ENCODE peak calls at places on chromosomes 6 and 20, in nine cellular contexts. One of them, this sample, is unnamed.

GRCh38 chr20:56411759-56412472 is at the start of gene CASS4:
- DNase-seq in occipital lobe: no peak
- DNase-seq in activated B cell treated with CpG ODN at 0.5 μM for 24 hours: no peak
- DNase-seq in activated CD4-positive, alpha-beta T cell treated with anti-CD3 and anti-CD28 coated beads, Interleukin-2, amount 50 U/mL, for 4 hours: no peak
- DNase-seq in NB4: peak
- DNase-seq in brain microvascular endothelial cell: peak
- DNase-seq in EL: no peak
- DNase-seq in LHCN-M2: no peak
- DNase-seq in stimulated activated CD4-positive, alpha-beta T cell treated with anti-CD3 and anti-CD28 coated beads, Interleukin-1b, Interleukin-23, amount 100 ng/mL, for 1 hour: no peak
- DNase-seq in this sample: no peak

GRCh38 chr6:142888461-142888860 is 56.5 kb downstream of the HIVEP2 start:
- DNase-seq in occipital lobe: no peak
- DNase-seq in activated B cell treated with CpG ODN at 0.5 μM for 24 hours: no peak
- DNase-seq in activated CD4-positive, alpha-beta T cell treated with anti-CD3 and anti-CD28 coated beads, Interleukin-2, amount 50 U/mL, for 4 hours: no peak
- DNase-seq in NB4: no peak
- DNase-seq in brain microvascular endothelial cell: no peak
- DNase-seq in EL: no peak
- DNase-seq in LHCN-M2: no peak
- DNase-seq in stimulated activated CD4-positive, alpha-beta T cell treated with anti-CD3 and anti-CD28 coated beads, Interleukin-1b, Interleukin-23, amount 100 ng/mL, for 1 hour: no peak
- DNase-seq in this sample: no peak

GRCh38 chr20:49867453-49868215 is 47.7 kb downstream of the SPATA2 start:
- DNase-seq in occipital lobe: no peak
- DNase-seq in activated B cell treated with CpG ODN at 0.5 μM for 24 hours: no peak
- DNase-seq in activated CD4-positive, alpha-beta T cell treated with anti-CD3 and anti-CD28 coated beads, Interleukin-2, amount 50 U/mL, for 4 hours: no peak
- DNase-seq in NB4: peak
- DNase-seq in brain microvascular endothelial cell: no peak
- DNase-seq in EL: no peak
- DNase-seq in LHCN-M2: no peak
- DNase-seq in stimulated activated CD4-positive, alpha-beta T cell treated with anti-CD3 and anti-CD28 coated beads, Interleukin-1b, Interleukin-23, amount 100 ng/mL, for 1 hour: no peak
- DNase-seq in this sample: no peak

GRCh38 chr6:34618430-34619182 is 62.5 kb upstream of the SPDEF start:
- DNase-seq in occipital lobe: no peak
- DNase-seq in activated B cell treated with CpG ODN at 0.5 μM for 24 hours: no peak
- DNase-seq in activated CD4-positive, alpha-beta T cell treated with anti-CD3 and anti-CD28 coated beads, Interleukin-2, amount 50 U/mL, for 4 hours: no peak
- DNase-seq in NB4: no peak
- DNase-seq in brain microvascular endothelial cell: no peak
- DNase-seq in EL: no peak
- DNase-seq in LHCN-M2: no peak
- DNase-seq in stimulated activated CD4-positive, alpha-beta T cell treated with anti-CD3 and anti-CD28 coated beads, Interleukin-1b, Interleukin-23, amount 100 ng/mL, for 1 hour: no peak
- DNase-seq in this sample: no peak

GRCh38 chr6:136526196-136526930 is 23.9 kb downstream of the MAP7 start:
- DNase-seq in occipital lobe: peak
- DNase-seq in activated B cell treated with CpG ODN at 0.5 μM for 24 hours: no peak
- DNase-seq in activated CD4-positive, alpha-beta T cell treated with anti-CD3 and anti-CD28 coated beads, Interleukin-2, amount 50 U/mL, for 4 hours: peak
- DNase-seq in NB4: peak
- DNase-seq in brain microvascular endothelial cell: peak
- DNase-seq in EL: peak
- DNase-seq in LHCN-M2: peak
- DNase-seq in stimulated activated CD4-positive, alpha-beta T cell treated with anti-CD3 and anti-CD28 coated beads, Interleukin-1b, Interleukin-23, amount 100 ng/mL, for 1 hour: no peak
- DNase-seq in this sample: no peak

GRCh38 chr6:155100087-155100486 is 105.0 kb downstream of the TIAM2 start:
- DNase-seq in occipital lobe: no peak
- DNase-seq in activated B cell treated with CpG ODN at 0.5 μM for 24 hours: no peak
- DNase-seq in activated CD4-positive, alpha-beta T cell treated with anti-CD3 and anti-CD28 coated beads, Interleukin-2, amount 50 U/mL, for 4 hours: no peak
- DNase-seq in NB4: no peak
- DNase-seq in brain microvascular endothelial cell: no peak
- DNase-seq in EL: no peak
- DNase-seq in LHCN-M2: peak
- DNase-seq in stimulated activated CD4-positive, alpha-beta T cell treated with anti-CD3 and anti-CD28 coated beads, Interleukin-1b, Interleukin-23, amount 100 ng/mL, for 1 hour: no peak
- DNase-seq in this sample: no peak

GRCh38 chr20:3621111-3621510 is 42.1 kb downstream of the GFRA4 start:
- DNase-seq in occipital lobe: no peak
- DNase-seq in activated B cell treated with CpG ODN at 0.5 μM for 24 hours: no peak
- DNase-seq in activated CD4-positive, alpha-beta T cell treated with anti-CD3 and anti-CD28 coated beads, Interleukin-2, amount 50 U/mL, for 4 hours: no peak
- DNase-seq in NB4: no peak
- DNase-seq in brain microvascular endothelial cell: no peak
- DNase-seq in EL: no peak
- DNase-seq in LHCN-M2: no peak
- DNase-seq in stimulated activated CD4-positive, alpha-beta T cell treated with anti-CD3 and anti-CD28 coated beads, Interleukin-1b, Interleukin-23, amount 100 ng/mL, for 1 hour: no peak
- DNase-seq in this sample: no peak

GRCh38 chr6:72653032-72653431 is 31.2 kb downstream of the KCNQ5 start:
- DNase-seq in occipital lobe: no peak
- DNase-seq in activated B cell treated with CpG ODN at 0.5 μM for 24 hours: no peak
- DNase-seq in activated CD4-positive, alpha-beta T cell treated with anti-CD3 and anti-CD28 coated beads, Interleukin-2, amount 50 U/mL, for 4 hours: no peak
- DNase-seq in NB4: no peak
- DNase-seq in brain microvascular endothelial cell: no peak
- DNase-seq in EL: no peak
- DNase-seq in LHCN-M2: no peak
- DNase-seq in stimulated activated CD4-positive, alpha-beta T cell treated with anti-CD3 and anti-CD28 coated beads, Interleukin-1b, Interleukin-23, amount 100 ng/mL, for 1 hour: no peak
- DNase-seq in this sample: no peak

GRCh38 chr6:117976030-117976651 is 69.1 kb downstream of the SLC35F1 start:
- DNase-seq in occipital lobe: no peak
- DNase-seq in activated B cell treated with CpG ODN at 0.5 μM for 24 hours: no peak
- DNase-seq in activated CD4-positive, alpha-beta T cell treated with anti-CD3 and anti-CD28 coated beads, Interleukin-2, amount 50 U/mL, for 4 hours: no peak
- DNase-seq in NB4: peak
- DNase-seq in brain microvascular endothelial cell: peak
- DNase-seq in EL: peak
- DNase-seq in LHCN-M2: peak
- DNase-seq in stimulated activated CD4-positive, alpha-beta T cell treated with anti-CD3 and anti-CD28 coated beads, Interleukin-1b, Interleukin-23, amount 100 ng/mL, for 1 hour: no peak
- DNase-seq in this sample: no peak

GRCh38 chr20:43438578-43439316 is 18.9 kb upstream of the SRSF6 start:
- DNase-seq in occipital lobe: no peak
- DNase-seq in activated B cell treated with CpG ODN at 0.5 μM for 24 hours: no peak
- DNase-seq in activated CD4-positive, alpha-beta T cell treated with anti-CD3 and anti-CD28 coated beads, Interleukin-2, amount 50 U/mL, for 4 hours: no peak
- DNase-seq in NB4: no peak
- DNase-seq in brain microvascular endothelial cell: no peak
- DNase-seq in EL: no peak
- DNase-seq in LHCN-M2: no peak
- DNase-seq in stimulated activated CD4-positive, alpha-beta T cell treated with anti-CD3 and anti-CD28 coated beads, Interleukin-1b, Interleukin-23, amount 100 ng/mL, for 1 hour: no peak
- DNase-seq in this sample: no peak

GRCh38 chr6:142372348-142372747 is 70.5 kb downstream of the ADGRG6 start:
- DNase-seq in occipital lobe: no peak
- DNase-seq in activated B cell treated with CpG ODN at 0.5 μM for 24 hours: no peak
- DNase-seq in activated CD4-positive, alpha-beta T cell treated with anti-CD3 and anti-CD28 coated beads, Interleukin-2, amount 50 U/mL, for 4 hours: no peak
- DNase-seq in NB4: no peak
- DNase-seq in brain microvascular endothelial cell: peak
- DNase-seq in EL: peak
- DNase-seq in LHCN-M2: peak
- DNase-seq in stimulated activated CD4-positive, alpha-beta T cell treated with anti-CD3 and anti-CD28 coated beads, Interleukin-1b, Interleukin-23, amount 100 ng/mL, for 1 hour: no peak
- DNase-seq in this sample: no peak

GRCh38 chr6:150266963-150267685 is 101.7 kb upstream of the IYD start:
- DNase-seq in occipital lobe: no peak
- DNase-seq in activated B cell treated with CpG ODN at 0.5 μM for 24 hours: no peak
- DNase-seq in activated CD4-positive, alpha-beta T cell treated with anti-CD3 and anti-CD28 coated beads, Interleukin-2, amount 50 U/mL, for 4 hours: no peak
- DNase-seq in NB4: no peak
- DNase-seq in brain microvascular endothelial cell: peak
- DNase-seq in EL: peak
- DNase-seq in LHCN-M2: no peak
- DNase-seq in stimulated activated CD4-positive, alpha-beta T cell treated with anti-CD3 and anti-CD28 coated beads, Interleukin-1b, Interleukin-23, amount 100 ng/mL, for 1 hour: no peak
- DNase-seq in this sample: no peak

GRCh38 chr6:108630050-108630714 is 69.5 kb downstream of the FOXO3 start:
- DNase-seq in occipital lobe: no peak
- DNase-seq in activated B cell treated with CpG ODN at 0.5 μM for 24 hours: no peak
- DNase-seq in activated CD4-positive, alpha-beta T cell treated with anti-CD3 and anti-CD28 coated beads, Interleukin-2, amount 50 U/mL, for 4 hours: no peak
- DNase-seq in NB4: peak
- DNase-seq in brain microvascular endothelial cell: no peak
- DNase-seq in EL: no peak
- DNase-seq in LHCN-M2: no peak
- DNase-seq in stimulated activated CD4-positive, alpha-beta T cell treated with anti-CD3 and anti-CD28 coated beads, Interleukin-1b, Interleukin-23, amount 100 ng/mL, for 1 hour: no peak
- DNase-seq in this sample: no peak

GRCh38 chr20:44909872-44910689 is at the start of gene PABPC1L:
- DNase-seq in occipital lobe: peak
- DNase-seq in activated B cell treated with CpG ODN at 0.5 μM for 24 hours: peak
- DNase-seq in activated CD4-positive, alpha-beta T cell treated with anti-CD3 and anti-CD28 coated beads, Interleukin-2, amount 50 U/mL, for 4 hours: peak
- DNase-seq in NB4: peak
- DNase-seq in brain microvascular endothelial cell: peak
- DNase-seq in EL: peak
- DNase-seq in LHCN-M2: peak
- DNase-seq in stimulated activated CD4-positive, alpha-beta T cell treated with anti-CD3 and anti-CD28 coated beads, Interleukin-1b, Interleukin-23, amount 100 ng/mL, for 1 hour: peak
- DNase-seq in this sample: no peak

GRCh38 chr20:46040902-46041535 is 12.0 kb downstream of the SLC12A5 start:
- DNase-seq in occipital lobe: no peak
- DNase-seq in activated B cell treated with CpG ODN at 0.5 μM for 24 hours: no peak
- DNase-seq in activated CD4-positive, alpha-beta T cell treated with anti-CD3 and anti-CD28 coated beads, Interleukin-2, amount 50 U/mL, for 4 hours: no peak
- DNase-seq in NB4: peak
- DNase-seq in brain microvascular endothelial cell: no peak
- DNase-seq in EL: peak
- DNase-seq in LHCN-M2: peak
- DNase-seq in stimulated activated CD4-positive, alpha-beta T cell treated with anti-CD3 and anti-CD28 coated beads, Interleukin-1b, Interleukin-23, amount 100 ng/mL, for 1 hour: no peak
- DNase-seq in this sample: no peak

GRCh38 chr6:2952557-2953095 is 18.7 kb downstream of the SERPINB6 start:
- DNase-seq in occipital lobe: peak
- DNase-seq in activated B cell treated with CpG ODN at 0.5 μM for 24 hours: peak
- DNase-seq in activated CD4-positive, alpha-beta T cell treated with anti-CD3 and anti-CD28 coated beads, Interleukin-2, amount 50 U/mL, for 4 hours: peak
- DNase-seq in NB4: peak
- DNase-seq in brain microvascular endothelial cell: peak
- DNase-seq in EL: peak
- DNase-seq in LHCN-M2: peak
- DNase-seq in stimulated activated CD4-positive, alpha-beta T cell treated with anti-CD3 and anti-CD28 coated beads, Interleukin-1b, Interleukin-23, amount 100 ng/mL, for 1 hour: no peak
- DNase-seq in this sample: no peak

GRCh38 chr6:4781426-4781825 is 5.2 kb downstream of the CDYL start:
- DNase-seq in occipital lobe: no peak
- DNase-seq in activated B cell treated with CpG ODN at 0.5 μM for 24 hours: no peak
- DNase-seq in activated CD4-positive, alpha-beta T cell treated with anti-CD3 and anti-CD28 coated beads, Interleukin-2, amount 50 U/mL, for 4 hours: no peak
- DNase-seq in NB4: no peak
- DNase-seq in brain microvascular endothelial cell: no peak
- DNase-seq in EL: no peak
- DNase-seq in LHCN-M2: no peak
- DNase-seq in stimulated activated CD4-positive, alpha-beta T cell treated with anti-CD3 and anti-CD28 coated beads, Interleukin-1b, Interleukin-23, amount 100 ng/mL, for 1 hour: no peak
- DNase-seq in this sample: no peak

GRCh38 chr6:31403283-31403989 is at the start of gene MICA:
- DNase-seq in occipital lobe: peak
- DNase-seq in activated B cell treated with CpG ODN at 0.5 μM for 24 hours: peak
- DNase-seq in activated CD4-positive, alpha-beta T cell treated with anti-CD3 and anti-CD28 coated beads, Interleukin-2, amount 50 U/mL, for 4 hours: peak
- DNase-seq in NB4: peak
- DNase-seq in brain microvascular endothelial cell: peak
- DNase-seq in EL: peak
- DNase-seq in LHCN-M2: peak
- DNase-seq in stimulated activated CD4-positive, alpha-beta T cell treated with anti-CD3 and anti-CD28 coated beads, Interleukin-1b, Interleukin-23, amount 100 ng/mL, for 1 hour: peak
- DNase-seq in this sample: peak

GRCh38 chr6:19712012-19712688 is 125.0 kb upstream of the ID4 start:
- DNase-seq in occipital lobe: no peak
- DNase-seq in activated B cell treated with CpG ODN at 0.5 μM for 24 hours: no peak
- DNase-seq in activated CD4-positive, alpha-beta T cell treated with anti-CD3 and anti-CD28 coated beads, Interleukin-2, amount 50 U/mL, for 4 hours: no peak
- DNase-seq in NB4: no peak
- DNase-seq in brain microvascular endothelial cell: no peak
- DNase-seq in EL: no peak
- DNase-seq in LHCN-M2: no peak
- DNase-seq in stimulated activated CD4-positive, alpha-beta T cell treated with anti-CD3 and anti-CD28 coated beads, Interleukin-1b, Interleukin-23, amount 100 ng/mL, for 1 hour: no peak
- DNase-seq in this sample: no peak

GRCh38 chr20:53608071-53608455 is 14.4 kb upstream of the ZNF217 start:
- DNase-seq in occipital lobe: no peak
- DNase-seq in activated B cell treated with CpG ODN at 0.5 μM for 24 hours: no peak
- DNase-seq in activated CD4-positive, alpha-beta T cell treated with anti-CD3 and anti-CD28 coated beads, Interleukin-2, amount 50 U/mL, for 4 hours: no peak
- DNase-seq in NB4: no peak
- DNase-seq in brain microvascular endothelial cell: no peak
- DNase-seq in EL: no peak
- DNase-seq in LHCN-M2: no peak
- DNase-seq in stimulated activated CD4-positive, alpha-beta T cell treated with anti-CD3 and anti-CD28 coated beads, Interleukin-1b, Interleukin-23, amount 100 ng/mL, for 1 hour: no peak
- DNase-seq in this sample: no peak

GRCh38 chr6:170067257-170067656 is 223.6 kb downstream of the DLL1 start:
- DNase-seq in occipital lobe: no peak
- DNase-seq in activated B cell treated with CpG ODN at 0.5 μM for 24 hours: no peak
- DNase-seq in activated CD4-positive, alpha-beta T cell treated with anti-CD3 and anti-CD28 coated beads, Interleukin-2, amount 50 U/mL, for 4 hours: no peak
- DNase-seq in NB4: no peak
- DNase-seq in brain microvascular endothelial cell: no peak
- DNase-seq in EL: no peak
- DNase-seq in LHCN-M2: no peak
- DNase-seq in stimulated activated CD4-positive, alpha-beta T cell treated with anti-CD3 and anti-CD28 coated beads, Interleukin-1b, Interleukin-23, amount 100 ng/mL, for 1 hour: no peak
- DNase-seq in this sample: no peak

GRCh38 chr6:45687570-45687969 is 309.8 kb upstream of the SUPT3H start:
- DNase-seq in occipital lobe: no peak
- DNase-seq in activated B cell treated with CpG ODN at 0.5 μM for 24 hours: no peak
- DNase-seq in activated CD4-positive, alpha-beta T cell treated with anti-CD3 and anti-CD28 coated beads, Interleukin-2, amount 50 U/mL, for 4 hours: no peak
- DNase-seq in NB4: no peak
- DNase-seq in brain microvascular endothelial cell: no peak
- DNase-seq in EL: no peak
- DNase-seq in LHCN-M2: no peak
- DNase-seq in stimulated activated CD4-positive, alpha-beta T cell treated with anti-CD3 and anti-CD28 coated beads, Interleukin-1b, Interleukin-23, amount 100 ng/mL, for 1 hour: no peak
- DNase-seq in this sample: no peak

GRCh38 chr20:1927217-1927616 is 32.0 kb downstream of the SIRPA start:
- DNase-seq in occipital lobe: no peak
- DNase-seq in activated B cell treated with CpG ODN at 0.5 μM for 24 hours: no peak
- DNase-seq in activated CD4-positive, alpha-beta T cell treated with anti-CD3 and anti-CD28 coated beads, Interleukin-2, amount 50 U/mL, for 4 hours: no peak
- DNase-seq in NB4: no peak
- DNase-seq in brain microvascular endothelial cell: no peak
- DNase-seq in EL: no peak
- DNase-seq in LHCN-M2: no peak
- DNase-seq in stimulated activated CD4-positive, alpha-beta T cell treated with anti-CD3 and anti-CD28 coated beads, Interleukin-1b, Interleukin-23, amount 100 ng/mL, for 1 hour: no peak
- DNase-seq in this sample: no peak

GRCh38 chr6:159008656-159009288 is 8.8 kb upstream of the RSPH3 start:
- DNase-seq in occipital lobe: no peak
- DNase-seq in activated B cell treated with CpG ODN at 0.5 μM for 24 hours: no peak
- DNase-seq in activated CD4-positive, alpha-beta T cell treated with anti-CD3 and anti-CD28 coated beads, Interleukin-2, amount 50 U/mL, for 4 hours: no peak
- DNase-seq in NB4: peak
- DNase-seq in brain microvascular endothelial cell: no peak
- DNase-seq in EL: peak
- DNase-seq in LHCN-M2: no peak
- DNase-seq in stimulated activated CD4-positive, alpha-beta T cell treated with anti-CD3 and anti-CD28 coated beads, Interleukin-1b, Interleukin-23, amount 100 ng/mL, for 1 hour: no peak
- DNase-seq in this sample: no peak

GRCh38 chr6:118260833-118261232 is 287.3 kb upstream of the PLN start:
- DNase-seq in occipital lobe: no peak
- DNase-seq in activated B cell treated with CpG ODN at 0.5 μM for 24 hours: no peak
- DNase-seq in activated CD4-positive, alpha-beta T cell treated with anti-CD3 and anti-CD28 coated beads, Interleukin-2, amount 50 U/mL, for 4 hours: no peak
- DNase-seq in NB4: no peak
- DNase-seq in brain microvascular endothelial cell: no peak
- DNase-seq in EL: no peak
- DNase-seq in LHCN-M2: no peak
- DNase-seq in stimulated activated CD4-positive, alpha-beta T cell treated with anti-CD3 and anti-CD28 coated beads, Interleukin-1b, Interleukin-23, amount 100 ng/mL, for 1 hour: no peak
- DNase-seq in this sample: no peak

GRCh38 chr6:126341126-126341525 is 1.2 kb downstream of the CENPW start:
- DNase-seq in occipital lobe: no peak
- DNase-seq in activated B cell treated with CpG ODN at 0.5 μM for 24 hours: no peak
- DNase-seq in activated CD4-positive, alpha-beta T cell treated with anti-CD3 and anti-CD28 coated beads, Interleukin-2, amount 50 U/mL, for 4 hours: no peak
- DNase-seq in NB4: no peak
- DNase-seq in brain microvascular endothelial cell: no peak
- DNase-seq in EL: no peak
- DNase-seq in LHCN-M2: no peak
- DNase-seq in stimulated activated CD4-positive, alpha-beta T cell treated with anti-CD3 and anti-CD28 coated beads, Interleukin-1b, Interleukin-23, amount 100 ng/mL, for 1 hour: no peak
- DNase-seq in this sample: no peak

GRCh38 chr6:116580198-116580597 is 8.9 kb downstream of the RWDD1 start:
- DNase-seq in occipital lobe: no peak
- DNase-seq in activated B cell treated with CpG ODN at 0.5 μM for 24 hours: no peak
- DNase-seq in activated CD4-positive, alpha-beta T cell treated with anti-CD3 and anti-CD28 coated beads, Interleukin-2, amount 50 U/mL, for 4 hours: no peak
- DNase-seq in NB4: no peak
- DNase-seq in brain microvascular endothelial cell: peak
- DNase-seq in EL: peak
- DNase-seq in LHCN-M2: peak
- DNase-seq in stimulated activated CD4-positive, alpha-beta T cell treated with anti-CD3 and anti-CD28 coated beads, Interleukin-1b, Interleukin-23, amount 100 ng/mL, for 1 hour: no peak
- DNase-seq in this sample: no peak

GRCh38 chr20:36070451-36070850 is 84.1 kb upstream of the EPB41L1 start:
- DNase-seq in occipital lobe: no peak
- DNase-seq in activated B cell treated with CpG ODN at 0.5 μM for 24 hours: no peak
- DNase-seq in activated CD4-positive, alpha-beta T cell treated with anti-CD3 and anti-CD28 coated beads, Interleukin-2, amount 50 U/mL, for 4 hours: no peak
- DNase-seq in NB4: no peak
- DNase-seq in brain microvascular endothelial cell: no peak
- DNase-seq in EL: no peak
- DNase-seq in LHCN-M2: no peak
- DNase-seq in stimulated activated CD4-positive, alpha-beta T cell treated with anti-CD3 and anti-CD28 coated beads, Interleukin-1b, Interleukin-23, amount 100 ng/mL, for 1 hour: no peak
- DNase-seq in this sample: no peak

GRCh38 chr6:42179956-42180335 is 6.8 kb downstream of the GUCA1A start:
- DNase-seq in occipital lobe: no peak
- DNase-seq in activated B cell treated with CpG ODN at 0.5 μM for 24 hours: no peak
- DNase-seq in activated CD4-positive, alpha-beta T cell treated with anti-CD3 and anti-CD28 coated beads, Interleukin-2, amount 50 U/mL, for 4 hours: no peak
- DNase-seq in NB4: no peak
- DNase-seq in brain microvascular endothelial cell: no peak
- DNase-seq in EL: peak
- DNase-seq in LHCN-M2: no peak
- DNase-seq in stimulated activated CD4-positive, alpha-beta T cell treated with anti-CD3 and anti-CD28 coated beads, Interleukin-1b, Interleukin-23, amount 100 ng/mL, for 1 hour: no peak
- DNase-seq in this sample: no peak

GRCh38 chr6:116672306-116672705 is 3.7 kb upstream of the ZUP1 start:
- DNase-seq in occipital lobe: no peak
- DNase-seq in activated B cell treated with CpG ODN at 0.5 μM for 24 hours: no peak
- DNase-seq in activated CD4-positive, alpha-beta T cell treated with anti-CD3 and anti-CD28 coated beads, Interleukin-2, amount 50 U/mL, for 4 hours: no peak
- DNase-seq in NB4: no peak
- DNase-seq in brain microvascular endothelial cell: no peak
- DNase-seq in EL: no peak
- DNase-seq in LHCN-M2: no peak
- DNase-seq in stimulated activated CD4-positive, alpha-beta T cell treated with anti-CD3 and anti-CD28 coated beads, Interleukin-1b, Interleukin-23, amount 100 ng/mL, for 1 hour: no peak
- DNase-seq in this sample: no peak

GRCh38 chr6:23728707-23729106 is 397.3 kb upstream of the NRSN1 start:
- DNase-seq in occipital lobe: no peak
- DNase-seq in activated B cell treated with CpG ODN at 0.5 μM for 24 hours: no peak
- DNase-seq in activated CD4-positive, alpha-beta T cell treated with anti-CD3 and anti-CD28 coated beads, Interleukin-2, amount 50 U/mL, for 4 hours: no peak
- DNase-seq in NB4: no peak
- DNase-seq in brain microvascular endothelial cell: no peak
- DNase-seq in EL: no peak
- DNase-seq in LHCN-M2: no peak
- DNase-seq in stimulated activated CD4-positive, alpha-beta T cell treated with anti-CD3 and anti-CD28 coated beads, Interleukin-1b, Interleukin-23, amount 100 ng/mL, for 1 hour: no peak
- DNase-seq in this sample: no peak